ENCODE peak calls at places on chromosomes 11 and 22, in six cellular contexts. V is prostate gland, D is A549, G is heart left ventricle, N is adrenal gland, Y is breast epithelium. E is an unnamed sample.

GRCh38 chr22:19218541-19219233 is 40.2 kb upstream of the SLC25A1 start:
- DNase-seq in D (no peak), N (no peak), V (no peak), Y (no peak), G (no peak), E (no peak)

GRCh38 chr11:70854891-70855556 is 397.4 kb downstream of the SHANK2 start:
- DNase-seq in G (no peak), V (no peak), N (no peak), Y (no peak), D (no peak), E (no peak)

GRCh38 chr22:37186997-37187522 is 987 bp downstream of the C1QTNF6 start:
- DNase-seq in G (no peak), N (no peak), V (no peak), D (peak), Y (no peak), E (no peak)

GRCh38 chr22:33247758-33248157 is 189.6 kb upstream of the SYN3 start:
- DNase-seq in G (no peak), D (no peak), N (no peak), Y (no peak), V (no peak), E (no peak)

GRCh38 chr22:46171940-46172339 is 21.6 kb downstream of the PPARA start:
- DNase-seq in D (no peak), V (no peak), G (no peak), Y (no peak), N (no peak), E (no peak)

GRCh38 chr11:88179141-88179540 is 3.9 kb upstream of the RAB38 start:
- DNase-seq in V (no peak), D (no peak), G (no peak), N (no peak), Y (no peak), E (no peak)

GRCh38 chr11:109789911-109790310 is 303.3 kb upstream of the ZC3H12C start:
- DNase-seq in V (no peak), Y (no peak), D (no peak), G (no peak), N (no peak), E (no peak)

GRCh38 chr11:35250192-35250591 is 111.2 kb downstream of the CD44 start:
- DNase-seq in G (no peak), Y (no peak), D (no peak), V (no peak), N (no peak), E (no peak)

GRCh38 chr11:41714101-41714500 is 254.6 kb upstream of the LRRC4C start:
- DNase-seq in Y (no peak), D (no peak), N (no peak), V (no peak), G (no peak), E (no peak)

GRCh38 chr22:50305658-50306566 is 1.5 kb downstream of the PLXNB2 start:
- DNase-seq in Y (peak), G (peak), D (peak), N (peak), V (peak), E (peak)

GRCh38 chr11:8757533-8757932 is 74.9 kb downstream of the RPL27A start:
- DNase-seq in G (no peak), Y (no peak), N (no peak), V (no peak), D (no peak), E (no peak)

GRCh38 chr11:47105974-47106373 is 70.7 kb downstream of the ARFGAP2 start:
- DNase-seq in N (no peak), G (no peak), Y (no peak), V (no peak), D (no peak), E (no peak)

GRCh38 chr11:112665291-112665690 is 295.9 kb upstream of the NCAM1 start:
- DNase-seq in Y (no peak), V (no peak), D (no peak), N (no peak), G (no peak), E (no peak)

GRCh38 chr22:31150615-31151014 is 9.4 kb upstream of the RNF185 start:
- DNase-seq in D (no peak), N (no peak), G (no peak), Y (no peak), V (no peak), E (no peak)

GRCh38 chr22:50483977-50484853 is 2.4 kb upstream of the MIOX start:
- DNase-seq in Y (no peak), G (peak), N (no peak), D (no peak), V (no peak), E (no peak)

GRCh38 chr11:129620705-129621104 is 194.9 kb upstream of the TMEM45B start:
- DNase-seq in D (no peak), V (no peak), Y (no peak), N (no peak), G (no peak), E (no peak)

GRCh38 chr11:75786101-75786736 is 17.6 kb downstream of the DGAT2 start:
- DNase-seq in Y (no peak), N (no peak), D (no peak), V (no peak), G (no peak), E (no peak)

GRCh38 chr11:75873417-75874148 is 58.6 kb downstream of the UVRAG start:
- DNase-seq in D (no peak), V (no peak), Y (no peak), N (no peak), G (no peak), E (peak)

GRCh38 chr22:28027453-28028448 is 108.7 kb upstream of the PITPNB start:
- DNase-seq in Y (peak), N (peak), D (no peak), G (no peak), V (peak), E (no peak)

GRCh38 chr11:78074756-78075155 is 4.9 kb downstream of the NDUFC2 start:
- DNase-seq in N (no peak), G (no peak), V (no peak), D (no peak), Y (no peak), E (no peak)

GRCh38 chr22:45280583-45280972 is 4.2 kb upstream of the UPK3A start:
- DNase-seq in G (no peak), D (no peak), V (peak), N (no peak), Y (no peak), E (no peak)

GRCh38 chr11:75554258-75555022 is 7.6 kb upstream of the SERPINH1 start:
- DNase-seq in D (no peak), N (peak), G (peak), Y (peak), V (peak), E (no peak)

GRCh38 chr11:75576445-75577049 is 14.5 kb downstream of the SERPINH1 start:
- DNase-seq in V (no peak), D (peak), N (no peak), Y (peak), G (no peak), E (peak)

GRCh38 chr11:18384157-18384641 is 10.2 kb upstream of the LDHA start:
- DNase-seq in N (peak), Y (peak), G (no peak), V (peak), D (peak), E (peak)

GRCh38 chr11:518463-519202 is 11.6 kb upstream of the RNH1 start:
- DNase-seq in G (peak), V (peak), D (peak), Y (peak), N (peak), E (peak)

GRCh38 chr11:134558258-134558835 is 146.3 kb upstream of the B3GAT1 start:
- DNase-seq in N (no peak), V (no peak), D (no peak), G (no peak), Y (no peak), E (no peak)

GRCh38 chr22:46547883-46548244 is 10.4 kb upstream of the CELSR1 start:
- DNase-seq in Y (peak), D (no peak), G (no peak), V (no peak), N (no peak), E (peak)

GRCh38 chr22:35377735-35378134 is 3.2 kb upstream of the HMOX1 start:
- DNase-seq in Y (no peak), G (no peak), V (no peak), D (no peak), N (no peak), E (peak)

GRCh38 chr22:39138357-39138997 is 14.0 kb downstream of the CBX7 start:
- DNase-seq in D (no peak), V (no peak), N (no peak), G (no peak), Y (no peak), E (no peak)

GRCh38 chr22:31972180-31972579 is 27.8 kb downstream of the YWHAH start:
- DNase-seq in G (no peak), N (no peak), D (no peak), Y (no peak), V (no peak), E (no peak)

GRCh38 chr11:94845622-94846021 is 77.5 kb downstream of the AMOTL1 start:
- DNase-seq in N (no peak), D (peak), Y (peak), G (no peak), V (peak), E (no peak)

DNA sequence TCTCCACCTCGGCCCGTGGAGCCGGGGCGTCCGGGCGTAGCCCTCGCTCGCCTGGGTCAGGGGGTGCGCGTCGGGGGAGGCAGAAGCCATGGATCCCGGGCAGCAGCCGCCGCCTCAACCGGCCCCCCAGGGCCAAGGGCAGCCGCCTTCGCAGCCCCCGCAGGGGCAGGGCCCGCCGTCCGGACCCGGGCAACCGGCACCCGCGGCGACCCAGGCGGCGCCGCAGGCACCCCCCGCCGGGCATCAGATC is 439 bp downstream of the YAP1 start:
- DNase-seq in Y (no peak), G (no peak), V (no peak), N (no peak), D (no peak), E (no peak)
- H3K4me3 ChIP-seq in Y (peak), G (peak), V (peak), N (peak), D (peak), E (no peak)

DNA sequence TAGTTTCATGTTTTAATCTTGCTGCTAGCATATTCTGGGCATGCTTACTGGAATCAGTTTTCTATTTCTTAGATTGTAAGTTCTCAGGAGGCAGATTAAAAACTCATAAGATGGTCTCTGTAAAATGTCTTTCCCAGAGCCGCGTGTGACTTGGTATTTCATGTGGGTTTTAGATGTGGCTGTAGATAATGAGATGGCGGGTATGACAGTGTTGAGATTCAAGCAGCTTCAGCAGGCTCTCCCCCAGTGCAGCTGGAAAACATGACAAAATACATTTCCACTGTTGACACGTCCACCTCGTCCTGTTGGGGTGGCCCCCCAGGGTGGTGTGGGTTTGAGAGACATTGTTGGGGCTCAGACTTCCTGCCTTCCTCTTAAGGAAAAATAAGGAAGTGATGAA is 106.8 kb downstream of the KIRREL3 start:
- DNase-seq in D (no peak), G (no peak), V (no peak), N (no peak), Y (no peak), E (peak)
- TF ChIP-seq CTCF in D (no peak), G (no peak), V (no peak), N (no peak), Y (no peak), E (no peak)

GRCh38 chr11:31366795-31367194 is 2.7 kb downstream of the DCDC1 start:
- DNase-seq in Y (no peak), D (no peak), V (no peak), N (no peak), G (no peak), E (no peak)

GRCh38 chr11:31369348-31370329 is at the start of the genes DCDC1 and DNAJC24:
- DNase-seq in Y (peak), D (peak), V (peak), N (peak), G (peak), E (peak)
- TF ChIP-seq POLR2A in Y (no peak), D (peak), V (peak), N (peak), G (no peak), E (peak)

GRCh38 chr11:105609832-105610781 is at the start of gene GRIA4:
- DNase-seq in Y (peak), N (peak), D (peak), V (no peak), G (peak), E (no peak)

GRCh38 chr11:105611837-105612480 is 2.1 kb downstream of the GRIA4 start:
- DNase-seq in Y (no peak), D (no peak), G (no peak), V (no peak), N (no peak), E (no peak)

GRCh38 chr11:105612766-105613165 is 2.9 kb downstream of the GRIA4 start:
- DNase-seq in N (no peak), V (no peak), Y (no peak), G (no peak), D (no peak), E (no peak)

GRCh38 chr11:105610796-105611361 is 1.0 kb downstream of the GRIA4 start:
- DNase-seq in D (no peak), N (no peak), G (no peak), Y (no peak), V (no peak), E (no peak)

DNA sequence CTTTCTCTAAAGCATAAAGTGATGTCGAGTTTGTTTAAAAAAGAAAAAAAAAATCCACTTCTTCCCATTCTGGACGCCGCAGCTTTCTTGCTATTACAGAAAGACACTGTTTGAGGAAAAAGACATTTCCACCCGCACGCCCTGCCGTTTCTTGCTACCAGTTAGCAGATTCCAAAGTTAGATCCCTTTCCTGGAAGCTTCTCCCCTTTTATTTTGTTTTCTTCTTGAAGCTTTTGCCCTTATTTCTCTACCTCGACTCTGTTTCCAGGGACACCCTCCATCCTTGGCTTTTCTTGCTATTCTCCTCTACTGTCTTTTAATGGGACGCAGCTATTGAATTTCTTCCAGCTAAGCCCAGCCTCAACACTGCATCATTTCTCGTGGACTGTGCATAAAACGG is 1.5 kb downstream of the GRIA4 start:
- DNase-seq in G (no peak), D (no peak), N (no peak), V (no peak), Y (no peak), E (no peak)
- H3K4me3 ChIP-seq in G (no peak), D (no peak), N (no peak), V (no peak), Y (no peak), E (no peak)

DNA sequence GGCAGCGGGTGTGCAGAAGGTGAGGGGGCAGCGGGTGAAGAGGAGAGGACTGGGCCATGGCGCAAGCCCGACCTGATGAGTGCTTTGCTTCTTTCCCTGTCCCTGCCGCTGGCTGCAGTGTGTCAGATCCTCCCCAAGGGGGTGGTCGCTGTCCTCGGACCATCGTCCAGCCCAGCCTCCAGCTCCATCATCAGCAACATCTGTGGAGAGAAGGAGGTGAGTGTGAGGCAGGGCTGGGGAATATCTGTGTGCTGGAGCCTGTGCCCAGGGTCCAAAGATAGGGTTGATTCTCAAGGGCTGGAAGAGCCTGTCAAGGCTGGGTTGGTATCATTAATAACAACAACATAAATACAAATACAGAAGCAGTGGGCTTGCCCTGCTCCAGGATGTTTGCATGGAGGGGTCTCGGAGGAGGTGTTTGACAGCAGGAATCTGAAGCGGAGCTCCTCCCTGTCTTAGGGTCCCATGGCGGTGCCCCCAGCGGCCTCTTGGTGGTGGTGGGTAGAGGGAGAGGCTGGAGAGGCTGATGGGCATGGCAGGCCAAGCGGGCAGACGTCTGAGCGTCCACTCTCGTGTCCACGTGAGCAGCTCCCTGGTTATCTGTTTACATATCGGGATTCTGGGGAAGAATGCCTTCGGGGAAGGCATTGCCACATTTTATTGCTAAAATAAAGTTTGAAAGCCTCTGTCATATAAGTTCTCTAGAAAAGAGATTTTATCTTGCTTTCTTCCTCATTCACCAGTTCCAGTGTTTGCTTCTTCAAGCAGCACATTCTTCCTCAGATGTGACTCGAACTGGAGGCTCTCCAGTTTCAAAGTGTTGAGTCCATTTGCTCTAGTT is 208.4 kb upstream of the TBCEL start:
- DNase-seq in Y (no peak), V (peak), G (no peak), D (no peak), N (no peak), E (no peak)
- TF ChIP-seq CTCF in Y (no peak), V (no peak), G (no peak), D (no peak), N (no peak), E (no peak)

DNA sequence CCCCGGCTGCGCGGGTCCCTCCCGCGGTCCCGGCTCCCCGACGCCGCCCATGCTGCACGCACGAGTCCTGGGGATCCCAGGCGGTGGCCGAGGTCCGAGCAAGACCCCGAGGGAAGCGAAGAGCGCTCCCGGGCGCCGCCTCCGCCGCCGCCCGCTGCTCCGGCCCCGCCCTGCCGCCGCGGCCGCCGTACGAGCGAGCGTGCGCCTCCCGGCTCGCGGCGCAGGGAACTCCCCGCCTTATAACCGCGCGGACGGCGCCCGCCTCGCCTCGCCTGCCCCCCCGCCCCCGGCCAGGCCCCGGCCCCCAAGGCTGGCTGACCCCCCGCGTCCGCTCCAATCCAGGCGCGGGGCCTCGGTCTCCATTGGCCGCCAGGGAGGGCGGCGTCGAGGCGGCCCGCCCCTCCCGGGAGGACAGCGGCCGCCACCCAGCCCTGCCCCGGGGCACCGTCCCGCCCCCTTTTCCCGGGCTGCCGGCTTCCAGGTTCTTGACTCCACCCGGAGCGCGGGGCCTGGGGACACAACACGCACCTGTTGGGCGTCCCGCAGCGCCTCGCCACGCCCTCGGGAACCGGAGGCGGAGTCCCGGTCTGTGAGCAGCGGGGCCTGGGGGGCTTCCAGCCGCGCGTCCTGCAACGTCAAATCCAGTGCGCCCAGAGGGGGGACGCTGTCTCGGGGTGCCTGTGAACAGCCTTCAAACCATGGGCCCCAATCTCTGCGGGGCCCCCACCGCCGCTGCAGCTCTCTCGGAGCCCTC is at the start of gene FADS3:
- DNase-seq in D (peak), V (peak), N (peak), Y (peak), G (peak), E (peak)
- TF ChIP-seq POLR2A in D (peak), V (peak), N (peak), Y (no peak), G (no peak), E (peak)

GRCh38 chr11:80320765-80321164 is 879.9 kb upstream of the TENM4 start:
- DNase-seq in N (no peak), V (no peak), D (no peak), G (no peak), Y (no peak), E (peak)
- H3K4me3 ChIP-seq in N (no peak), V (no peak), D (no peak), G (no peak), Y (no peak), E (no peak)

E was measured in NB4.